ENCODE peak calls at places on chromosome 18, in eight cellular contexts. W, C, R, P, O, E, Y and G are unnamed samples.

GRCh38 chr18:75097491-75098225 is 111.3 kb downstream of the PTGR3 start:
- DNase-seq in W (no peak), C (no peak), R (no peak), P (no peak), O (no peak), E (no peak), Y (no peak), G (no peak)

GRCh38 chr18:8839285-8839684 is 133.9 kb downstream of the MTCL1 start:
- DNase-seq in W (no peak), C (no peak), R (no peak), P (no peak), O (peak), E (peak), Y (no peak), G (no peak)

GRCh38 chr18:48992791-48993555 is 42.2 kb upstream of the SMAD7 start:
- DNase-seq in W (no peak), C (no peak), R (no peak), P (no peak), O (no peak), E (no peak), Y (no peak), G (no peak)

GRCh38 chr18:63213331-63213900 is 106.2 kb downstream of the BCL2 start:
- DNase-seq in W (no peak), C (peak), R (no peak), P (no peak), O (no peak), E (no peak), Y (no peak), G (no peak)

GRCh38 chr18:49174478-49174877 is 223.7 kb upstream of the SMAD7 start:
- DNase-seq in W (peak), C (no peak), R (no peak), P (no peak), O (no peak), E (no peak), Y (no peak), G (peak)

GRCh38 chr18:44826418-44827259 is 146.0 kb downstream of the SETBP1 start:
- DNase-seq in W (peak), C (no peak), R (no peak), P (no peak), O (peak), E (no peak), Y (peak), G (peak)

GRCh38 chr18:63848159-63848558 is 39.3 kb upstream of the SERPINB2 start:
- DNase-seq in W (peak), C (no peak), R (no peak), P (no peak), O (no peak), E (no peak), Y (peak), G (no peak)

GRCh38 chr18:21851327-21851961 is 110.9 kb downstream of the MIB1 start:
- DNase-seq in W (no peak), C (no peak), R (no peak), P (no peak), O (no peak), E (no peak), Y (no peak), G (no peak)

GRCh38 chr18:58241877-58242276 is 197.9 kb downstream of the NEDD4L start:
- DNase-seq in W (peak), C (no peak), R (no peak), P (no peak), O (no peak), E (no peak), Y (no peak), G (no peak)

GRCh38 chr18:25168011-25168410 is 184.0 kb downstream of the ZNF521 start:
- DNase-seq in W (no peak), C (no peak), R (no peak), P (no peak), O (no peak), E (no peak), Y (no peak), G (no peak)

GRCh38 chr18:63182861-63183260 is 136.7 kb downstream of the BCL2 start:
- DNase-seq in W (no peak), C (no peak), R (no peak), P (no peak), O (no peak), E (no peak), Y (no peak), G (no peak)

GRCh38 chr18:58605027-58606020 is 23.6 kb downstream of the ALPK2 start:
- DNase-seq in W (peak), C (peak), R (peak), P (no peak), O (no peak), E (no peak), Y (peak), G (no peak)

GRCh38 chr18:31661965-31662364 is 22.4 kb downstream of the B4GALT6 start:
- DNase-seq in W (no peak), C (no peak), R (no peak), P (no peak), O (no peak), E (no peak), Y (no peak), G (no peak)

GRCh38 chr18:25066536-25066935 is 285.4 kb downstream of the ZNF521 start:
- DNase-seq in W (no peak), C (no peak), R (no peak), P (no peak), O (no peak), E (no peak), Y (no peak), G (no peak)

GRCh38 chr18:63224574-63224973 is 95.0 kb downstream of the BCL2 start:
- DNase-seq in W (no peak), C (peak), R (peak), P (no peak), O (no peak), E (no peak), Y (no peak), G (no peak)

GRCh38 chr18:48956378-48956777 is 5.6 kb upstream of the SMAD7 start:
- DNase-seq in W (no peak), C (no peak), R (no peak), P (no peak), O (no peak), E (no peak), Y (no peak), G (no peak)

GRCh38 chr18:78971511-78972245 is 7.9 kb upstream of the SALL3 start:
- DNase-seq in W (no peak), C (no peak), R (no peak), P (no peak), O (no peak), E (no peak), Y (no peak), G (no peak)